ENCODE peak calls at places on chromosomes 3 and 15, in six cellular contexts. One of them, this sample, is unnamed.
A peak's percentile ranks its signal among the peaks of the same experiment; 100 is the strongest.

GRCh38 chr3:129936757-129937156 is 37.8 kb upstream of the TRH start:
- DNase-seq in SK-N-SH: no peak
- DNase-seq in HepG2: peak; percentile 85
- DNase-seq in H1: no peak
- DNase-seq in A549: no peak
- DNase-seq in GM12878: no peak
- DNase-seq in this sample: peak; percentile 79

GRCh38 chr3:188832146-188832545 is 339.6 kb upstream of the TPRG1 start:
- DNase-seq in SK-N-SH: no peak
- DNase-seq in HepG2: no peak
- DNase-seq in A549: no peak
- DNase-seq in GM12878: no peak
- DNase-seq in H1: no peak
- DNase-seq in this sample: no peak

GRCh38 chr15:66291816-66292215 is 1.6 kb upstream of the DIS3L start:
- DNase-seq in SK-N-SH: no peak
- DNase-seq in GM12878: no peak
- DNase-seq in HepG2: no peak
- DNase-seq in A549: no peak
- DNase-seq in H1: no peak
- DNase-seq in this sample: no peak

GRCh38 chr3:124276163-124276862 is 284.4 kb upstream of the ROPN1 start:
- DNase-seq in SK-N-SH: no peak
- DNase-seq in H1: no peak
- DNase-seq in GM12878: no peak
- DNase-seq in A549: no peak
- DNase-seq in HepG2: no peak
- DNase-seq in this sample: no peak

GRCh38 chr3:16124636-16125035 is 49.8 kb upstream of the GALNT15 start:
- DNase-seq in GM12878: no peak
- DNase-seq in H1: no peak
- DNase-seq in SK-N-SH: no peak
- DNase-seq in A549: no peak
- DNase-seq in HepG2: no peak
- DNase-seq in this sample: peak; percentile 15

GRCh38 chr3:64311424-64311920 is 86.2 kb upstream of the PRICKLE2 start:
- DNase-seq in A549: no peak
- DNase-seq in GM12878: no peak
- DNase-seq in HepG2: no peak
- DNase-seq in SK-N-SH: no peak
- DNase-seq in H1: no peak
- DNase-seq in this sample: no peak

GRCh38 chr3:115833074-115833473 is 209.8 kb downstream of the GAP43 start:
- DNase-seq in GM12878: no peak
- DNase-seq in H1: no peak
- DNase-seq in A549: no peak
- DNase-seq in HepG2: no peak
- DNase-seq in SK-N-SH: no peak
- DNase-seq in this sample: no peak

GRCh38 chr3:51675201-51675611 is 4.2 kb downstream of the TEX264 start:
- DNase-seq in HepG2: no peak
- DNase-seq in SK-N-SH: no peak
- DNase-seq in H1: no peak
- DNase-seq in A549: no peak
- DNase-seq in GM12878: no peak
- DNase-seq in this sample: no peak

GRCh38 chr15:32642667-32643425 is 1.3 kb downstream of the SCG5 start:
- DNase-seq in HepG2: no peak
- DNase-seq in GM12878: no peak
- DNase-seq in SK-N-SH: no peak
- DNase-seq in H1: no peak
- DNase-seq in A549: no peak
- DNase-seq in this sample: no peak

GRCh38 chr15:88255496-88256171 is 905 bp downstream of the NTRK3 start:
- DNase-seq in A549: peak; percentile 55
- DNase-seq in H1: peak; percentile 78
- DNase-seq in GM12878: no peak
- DNase-seq in HepG2: no peak
- DNase-seq in SK-N-SH: peak; percentile 91
- DNase-seq in this sample: no peak

GRCh38 chr3:100427694-100428093 is 26.4 kb downstream of the LNP1 start:
- DNase-seq in SK-N-SH: no peak
- DNase-seq in GM12878: no peak
- DNase-seq in HepG2: no peak
- DNase-seq in H1: no peak
- DNase-seq in A549: no peak
- DNase-seq in this sample: no peak

GRCh38 chr15:32909431-32909830 is 191.6 kb downstream of the GREM1 start:
- DNase-seq in H1: no peak
- DNase-seq in SK-N-SH: no peak
- DNase-seq in GM12878: no peak
- DNase-seq in HepG2: no peak
- DNase-seq in A549: no peak
- DNase-seq in this sample: no peak

GRCh38 chr3:52230461-52230860 is 5.0 kb upstream of the TLR9 start:
- DNase-seq in SK-N-SH: no peak
- DNase-seq in GM12878: no peak
- DNase-seq in A549: no peak
- DNase-seq in HepG2: no peak
- DNase-seq in H1: no peak
- DNase-seq in this sample: no peak

GRCh38 chr3:9903904-9904303 is 1.3 kb downstream of the IL17RE start:
- DNase-seq in H1: no peak
- DNase-seq in GM12878: no peak
- DNase-seq in SK-N-SH: no peak
- DNase-seq in HepG2: no peak
- DNase-seq in A549: no peak
- DNase-seq in this sample: no peak

GRCh38 chr3:172087827-172088580 is 48.6 kb downstream of the FNDC3B start:
- DNase-seq in GM12878: peak; percentile 45
- DNase-seq in SK-N-SH: no peak
- DNase-seq in H1: no peak
- DNase-seq in A549: no peak
- DNase-seq in HepG2: no peak
- DNase-seq in this sample: no peak

GRCh38 chr15:101366853-101367252 is 71.8 kb upstream of the SNRPA1 start:
- DNase-seq in H1: peak; percentile 39
- DNase-seq in HepG2: no peak
- DNase-seq in SK-N-SH: no peak
- DNase-seq in GM12878: no peak
- DNase-seq in A549: no peak
- DNase-seq in this sample: peak; percentile 9

GRCh38 chr3:184441202-184441900 is 61.5 kb downstream of the CHRD start:
- DNase-seq in A549: no peak
- DNase-seq in HepG2: no peak
- DNase-seq in SK-N-SH: no peak
- DNase-seq in H1: no peak
- DNase-seq in GM12878: no peak
- DNase-seq in this sample: no peak

GRCh38 chr3:12655701-12656100 is 8.2 kb downstream of the RAF1 start:
- DNase-seq in SK-N-SH: no peak
- DNase-seq in H1: no peak
- DNase-seq in GM12878: no peak
- DNase-seq in HepG2: no peak
- DNase-seq in A549: no peak
- DNase-seq in this sample: no peak

GRCh38 chr3:112736802-112737566 is 96.0 kb upstream of the CCDC80 start:
- DNase-seq in A549: no peak
- DNase-seq in GM12878: no peak
- DNase-seq in H1: no peak
- DNase-seq in HepG2: no peak
- DNase-seq in SK-N-SH: no peak
- DNase-seq in this sample: no peak

GRCh38 chr3:183822631-183823030 is 2.7 kb downstream of the MAP6D1 start:
- DNase-seq in H1: peak; percentile 59
- DNase-seq in A549: no peak
- DNase-seq in SK-N-SH: no peak
- DNase-seq in HepG2: no peak
- DNase-seq in GM12878: no peak
- DNase-seq in this sample: no peak

GRCh38 chr15:39454189-39454986 is 126.5 kb upstream of the THBS1 start:
- DNase-seq in HepG2: peak; percentile 43
- DNase-seq in GM12878: no peak
- DNase-seq in SK-N-SH: peak; percentile 6
- DNase-seq in H1: no peak
- DNase-seq in A549: no peak
- DNase-seq in this sample: peak; percentile 81

GRCh38 chr3:46668116-46668515 is 25.4 kb downstream of the ALS2CL start:
- DNase-seq in GM12878: no peak
- DNase-seq in HepG2: no peak
- DNase-seq in H1: no peak
- DNase-seq in A549: no peak
- DNase-seq in SK-N-SH: peak; percentile 6
- DNase-seq in this sample: no peak

GRCh38 chr3:157464283-157464682 is 27.6 kb downstream of the PTX3 start:
- DNase-seq in A549: no peak
- DNase-seq in GM12878: no peak
- DNase-seq in H1: no peak
- DNase-seq in SK-N-SH: no peak
- DNase-seq in HepG2: no peak
- DNase-seq in this sample: no peak

GRCh38 chr3:196619213-196619612 is 20.3 kb upstream of the NRROS start:
- DNase-seq in H1: no peak
- DNase-seq in A549: no peak
- DNase-seq in SK-N-SH: no peak
- DNase-seq in HepG2: no peak
- DNase-seq in GM12878: no peak
- DNase-seq in this sample: peak; percentile 19

GRCh38 chr3:113304102-113304501 is 92.7 kb downstream of the BOC start:
- DNase-seq in HepG2: no peak
- DNase-seq in A549: no peak
- DNase-seq in GM12878: no peak
- DNase-seq in SK-N-SH: no peak
- DNase-seq in H1: no peak
- DNase-seq in this sample: no peak

GRCh38 chr15:83248151-83248851 is 36.2 kb downstream of the BNC1 start:
- DNase-seq in HepG2: peak; percentile 55
- DNase-seq in SK-N-SH: peak; percentile 33
- DNase-seq in A549: peak; percentile 18
- DNase-seq in GM12878: peak; percentile 24
- DNase-seq in H1: peak; percentile 54
- DNase-seq in this sample: peak; percentile 68

GRCh38 chr15:90201944-90202375 is 830 bp downstream of the SEMA4B start:
- DNase-seq in A549: no peak
- DNase-seq in HepG2: no peak
- DNase-seq in H1: peak; percentile 73
- DNase-seq in SK-N-SH: peak; percentile 85
- DNase-seq in GM12878: no peak
- DNase-seq in this sample: no peak

GRCh38 chr15:76123031-76123430 is 63.2 kb downstream of the TMEM266 start:
- DNase-seq in HepG2: no peak
- DNase-seq in GM12878: no peak
- DNase-seq in SK-N-SH: no peak
- DNase-seq in H1: no peak
- DNase-seq in A549: no peak
- DNase-seq in this sample: no peak

GRCh38 chr15:76127880-76128279 is 68.1 kb downstream of the TMEM266 start:
- DNase-seq in H1: no peak
- DNase-seq in A549: no peak
- DNase-seq in SK-N-SH: no peak
- DNase-seq in GM12878: no peak
- DNase-seq in HepG2: no peak
- DNase-seq in this sample: no peak

GRCh38 chr15:76127169-76127568 is 67.4 kb downstream of the TMEM266 start:
- DNase-seq in SK-N-SH: no peak
- DNase-seq in H1: no peak
- DNase-seq in HepG2: no peak
- DNase-seq in A549: no peak
- DNase-seq in GM12878: no peak
- DNase-seq in this sample: no peak
- TF ChIP-seq MAX in SK-N-SH: no peak
- TF ChIP-seq MAX in H1: no peak
- TF ChIP-seq MAX in HepG2: no peak
- TF ChIP-seq MAX in A549: no peak
- TF ChIP-seq MAX in GM12878: no peak
- TF ChIP-seq MAX in this sample: no peak

GRCh38 chr3:161990036-161990435 is 493.4 kb downstream of the OTOL1 start:
- DNase-seq in GM12878: no peak
- DNase-seq in A549: no peak
- DNase-seq in SK-N-SH: no peak
- DNase-seq in H1: no peak
- DNase-seq in HepG2: no peak
- DNase-seq in this sample: no peak
- TF ChIP-seq CTCF in GM12878: no peak
- TF ChIP-seq CTCF in A549: no peak
- TF ChIP-seq CTCF in SK-N-SH: no peak
- TF ChIP-seq CTCF in H1: no peak
- TF ChIP-seq CTCF in HepG2: no peak
- TF ChIP-seq CTCF in this sample: no peak

GRCh38 chr3:58572013-58572633 is 5.1 kb downstream of the FAM107A start:
- DNase-seq in H1: no peak
- DNase-seq in GM12878: no peak
- DNase-seq in HepG2: no peak
- DNase-seq in SK-N-SH: no peak
- DNase-seq in A549: no peak
- DNase-seq in this sample: peak; percentile 41

GRCh38 chr3:58573638-58574037 is 3.6 kb downstream of the FAM107A start:
- DNase-seq in GM12878: no peak
- DNase-seq in SK-N-SH: no peak
- DNase-seq in A549: no peak
- DNase-seq in HepG2: no peak
- DNase-seq in H1: no peak
- DNase-seq in this sample: no peak

GRCh38 chr3:58574682-58575081 is 2.5 kb downstream of the FAM107A start:
- DNase-seq in SK-N-SH: no peak
- DNase-seq in GM12878: no peak
- DNase-seq in H1: no peak
- DNase-seq in HepG2: no peak
- DNase-seq in A549: no peak
- DNase-seq in this sample: no peak

GRCh38 chr3:58570851-58571250 is 6.3 kb downstream of the FAM107A start:
- DNase-seq in H1: no peak
- DNase-seq in GM12878: no peak
- DNase-seq in SK-N-SH: no peak
- DNase-seq in HepG2: no peak
- DNase-seq in A549: no peak
- DNase-seq in this sample: no peak

GRCh38 chr3:58572634-58573230 is 4.5 kb downstream of the FAM107A start:
- DNase-seq in A549: no peak
- DNase-seq in GM12878: no peak
- DNase-seq in HepG2: no peak
- DNase-seq in SK-N-SH: no peak
- DNase-seq in H1: no peak
- DNase-seq in this sample: no peak
- H3K4me3 ChIP-seq in A549: no peak overlapping the region
- H3K4me3 ChIP-seq in GM12878: no peak overlapping the region
- H3K4me3 ChIP-seq in HepG2: no peak overlapping the region
- H3K4me3 ChIP-seq in SK-N-SH: no peak overlapping the region
- H3K4me3 ChIP-seq in H1: no peak overlapping the region
- H3K4me3 ChIP-seq in this sample: no peak overlapping the region

DNA sequence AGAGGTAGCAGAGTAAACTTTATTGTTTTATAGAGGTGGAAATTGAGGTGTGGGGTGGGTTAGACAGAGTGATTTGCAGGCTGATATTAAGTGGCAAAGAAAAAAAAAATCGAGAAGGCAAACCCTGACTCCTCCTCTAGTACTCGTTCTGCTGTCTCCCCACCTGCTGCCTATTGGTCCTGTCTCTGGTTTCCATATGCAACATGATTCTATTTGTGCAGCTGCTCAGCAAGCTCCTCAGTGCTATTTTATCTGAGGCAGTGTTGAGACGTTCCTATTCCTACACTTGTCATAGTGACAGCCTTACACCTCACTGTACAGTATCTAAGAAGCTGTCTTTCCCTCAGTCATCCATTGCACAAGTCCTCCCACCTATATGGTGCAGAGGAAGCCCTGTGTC is 45.1 kb downstream of the RSL24D1 start:
- DNase-seq in A549: no peak
- DNase-seq in GM12878: no peak
- DNase-seq in HepG2: no peak
- DNase-seq in H1: no peak
- DNase-seq in SK-N-SH: no peak
- DNase-seq in this sample: no peak
- TF ChIP-seq MAX in A549: no peak
- TF ChIP-seq MAX in GM12878: no peak
- TF ChIP-seq MAX in HepG2: no peak
- TF ChIP-seq MAX in H1: no peak
- TF ChIP-seq MAX in SK-N-SH: no peak
- TF ChIP-seq MAX in this sample: no peak